ENCODE peak calls at places on chromosomes 6 and 20, in four cellular contexts. N is GM23248, E is neural progenitor cell, W is left ventricle myocardium inferior. K is an unnamed sample.

GRCh38 chr6:142406131-142406530 is 104.3 kb downstream of the ADGRG6 start:
- DNase-seq in N (no peak), W (no peak), E (no peak), K (no peak)

GRCh38 chr6:156928126-156928525 is 150.9 kb downstream of the ARID1B start:
- DNase-seq in W (no peak), N (no peak), E (no peak), K (no peak)

GRCh38 chr20:34680586-34680985 is 3.7 kb upstream of the PIGU start:
- DNase-seq in W (no peak), E (no peak), N (peak; percentile 29), K (no peak)

GRCh38 chr6:121365499-121366183 is 31.4 kb upstream of the TBC1D32 start:
- DNase-seq in W (no peak), N (no peak), E (no peak), K (no peak)

GRCh38 chr6:40963019-40963418 is 76.0 kb downstream of the UNC5CL start:
- DNase-seq in E (no peak), N (no peak), W (no peak), K (no peak)

GRCh38 chr6:94177429-94177828 is 758.1 kb upstream of the EPHA7 start:
- DNase-seq in E (peak; percentile 47), W (no peak), N (no peak), K (no peak)

GRCh38 chr20:46743088-46743487 is 33.6 kb downstream of the SLC2A10 start:
- DNase-seq in N (no peak), E (no peak), W (no peak), K (no peak)

GRCh38 chr6:155126727-155127439 is 131.8 kb downstream of the TIAM2 start:
- DNase-seq in N (peak; percentile 86), W (no peak), E (no peak), K (no peak)

GRCh38 chr20:38748863-38749153 is 548 bp downstream of the ACTR5 start:
- DNase-seq in W (no peak), N (no peak), E (no peak), K (peak; percentile 52)

GRCh38 chr6:141464490-141464889 is 668.2 kb upstream of the GJE1 start:
- DNase-seq in E (no peak), W (no peak), N (peak; percentile 91), K (no peak)

GRCh38 chr20:63557481-63557891 is 3.5 kb downstream of the FNDC11 start:
- DNase-seq in E (no peak), N (no peak), W (no peak), K (no peak)

GRCh38 chr6:138115877-138116660 is 8.8 kb upstream of the PERP start:
- DNase-seq in N (peak; percentile 90), W (no peak), E (peak; percentile 81), K (peak; percentile 68)

GRCh38 chr6:149320745-149321240 is 3.3 kb downstream of the TAB2 start:
- DNase-seq in W (no peak), E (no peak), N (peak; percentile 44), K (no peak)

GRCh38 chr6:149323353-149323752 is 5.8 kb downstream of the TAB2 start:
- DNase-seq in E (no peak), W (no peak), N (no peak), K (no peak)

GRCh38 chr6:149324428-149324827 is 6.9 kb downstream of the TAB2 start:
- DNase-seq in E (no peak), N (peak; percentile 42), W (no peak), K (no peak)

GRCh38 chr6:149325648-149326236 is 8.2 kb downstream of the TAB2 start:
- DNase-seq in N (no peak), E (no peak), W (no peak), K (no peak)

DNA sequence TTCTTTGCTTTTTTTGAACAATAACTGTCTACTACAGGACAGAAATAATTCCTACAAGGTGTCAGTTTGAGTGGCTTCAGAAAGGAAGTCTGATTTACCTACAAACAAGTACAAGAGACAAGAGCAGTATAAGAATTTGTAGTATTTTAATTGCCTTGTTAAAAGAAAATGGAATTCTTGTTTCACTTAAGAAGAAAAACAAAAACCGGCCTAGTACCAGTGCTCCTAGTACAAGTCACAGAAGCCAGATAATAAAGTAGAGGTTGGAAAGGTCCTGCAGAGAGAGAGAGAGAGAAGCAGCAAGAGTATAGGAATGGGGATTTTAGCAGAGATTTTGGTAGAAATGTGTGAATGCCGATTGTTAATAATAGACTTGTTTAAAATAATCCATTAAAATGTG is 6.4 kb downstream of the TAB2 start:
- DNase-seq in W (no peak), N (no peak), E (peak; percentile 28), K (no peak)
- H3K4me1 ChIP-seq in W (peaks cover 88% of the 10 kb centered on the region), N (peaks cover 42% of the 10 kb centered on the region), E (peaks cover 49% of the 10 kb centered on the region), K (peaks cover 44% of the 10 kb centered on the region)

GRCh38 chr6:10659697-10660348 is 34.6 kb downstream of the C6orf52 start:
- DNase-seq in E (peak; percentile 39), N (no peak), W (peak; percentile 16), K (peak; percentile 64)
- H3K4me1 ChIP-seq in E (no peaks in the 10 kb centered on the region), N (no peaks in the 10 kb centered on the region), W (no peaks in the 10 kb centered on the region), K (peaks cover 8% of the 10 kb centered on the region)

GRCh38 chr20:25020345-25020744 is 27.8 kb upstream of the APMAP start:
- DNase-seq in E (no peak), N (no peak), W (no peak), K (no peak)
- H3K4me1 ChIP-seq in E (no peaks in the 10 kb centered on the region), N (no peaks in the 10 kb centered on the region), W (peaks cover 83% of the 10 kb centered on the region), K (no peaks in the 10 kb centered on the region)

DNA sequence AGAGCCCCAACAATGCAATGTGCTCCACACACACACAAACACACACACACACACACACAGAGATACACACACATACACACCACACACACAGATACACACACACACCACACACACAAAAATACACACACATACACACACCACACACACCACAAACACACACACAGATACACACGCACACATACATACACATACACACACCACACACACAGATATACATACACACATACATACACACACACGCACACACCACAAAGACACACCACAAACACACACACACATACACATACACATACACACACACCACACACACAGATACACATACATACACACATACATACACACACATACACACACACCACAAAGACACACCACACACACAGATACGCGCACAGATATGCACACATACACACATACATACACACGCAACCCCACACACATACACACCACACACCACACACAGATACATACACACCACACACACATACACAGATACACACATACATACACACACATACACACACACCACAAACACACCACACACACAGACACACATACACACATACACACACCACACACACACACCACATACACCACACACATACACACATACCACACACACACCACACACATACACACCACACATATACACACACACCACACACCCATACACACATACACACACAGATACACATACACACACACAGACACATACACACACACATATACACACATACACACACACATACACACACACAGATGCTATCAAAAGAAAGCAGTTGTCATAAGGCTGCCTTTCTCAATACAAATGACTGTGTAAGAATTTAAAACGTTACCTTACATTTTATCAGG is 128.0 kb downstream of the FOXC1 start:
- DNase-seq in N (no peak), W (no peak), E (no peak), K (no peak)
- H3K4me1 ChIP-seq in N (no peaks in the 10 kb centered on the region), W (no peaks in the 10 kb centered on the region), E (no peaks in the 10 kb centered on the region), K (no peaks in the 10 kb centered on the region)

K was measured in HAP-1.